ENCODE peak calls at places on chromosomes 5 and 9, in nine cellular contexts. U is left ventricle myocardium inferior; Q is MCF 10A; H is activated CD8-positive, alpha-beta memory T cell treated with anti-CD3 and anti-CD28 coated beads, Interleukin-2, amount 50 U/mL, for 48 hours; F is body of pancreas; G is GM23248; W is non-pigmented ciliary epithelial cell; M is amniotic epithelial cell; V is stimulated activated CD4-positive, alpha-beta T cell treated with anti-CD3 and anti-CD28 coated beads, Interleukin-12 subunit alpha, Interleukin-12 subunit beta, amount 100 ng/mL, for 24 hours. L is an unnamed sample.

GRCh38 chr9:21758540-21758939 is 43.9 kb upstream of the MTAP start:
- DNase-seq in H (no peak), W (no peak), F (no peak), U (no peak), M (peak), G (peak), V (no peak), Q (no peak), L (no peak)

GRCh38 chr5:91135475-91136248 is 247.5 kb downstream of the ARRDC3 start:
- DNase-seq in G (no peak), F (no peak), U (no peak), Q (no peak), V (no peak), M (no peak), H (no peak), W (no peak), L (no peak)

GRCh38 chr9:97768731-97769130 is 71.6 kb upstream of the XPA start:
- DNase-seq in U (no peak), G (peak), F (no peak), H (no peak), W (peak), V (no peak), M (no peak), Q (no peak), L (no peak)

GRCh38 chr9:504921-505821 is 290.5 kb downstream of the DOCK8 start:
- DNase-seq in F (peak), M (no peak), G (peak), Q (peak), U (peak), V (no peak), H (peak), W (no peak), L (no peak)

GRCh38 chr5:176416123-176416924 is at the start of gene CLTB:
- DNase-seq in U (peak), Q (peak), G (peak), W (no peak), V (peak), F (peak), M (peak), H (peak), L (peak)

GRCh38 chr5:100496296-100496695 is 38.9 kb upstream of the FAM174A start:
- DNase-seq in M (no peak), H (no peak), U (no peak), Q (no peak), G (peak), W (no peak), F (no peak), V (no peak), L (no peak)

GRCh38 chr9:5696884-5697283 is 68.0 kb downstream of the RIC1 start:
- DNase-seq in Q (no peak), F (no peak), G (no peak), U (no peak), M (no peak), V (no peak), W (no peak), H (no peak), L (no peak)

GRCh38 chr5:111953351-111954127 is 196.5 kb upstream of the NREP start:
- DNase-seq in W (peak), V (no peak), G (peak), Q (no peak), U (no peak), H (no peak), M (peak), F (no peak), L (no peak)

GRCh38 chr5:167217097-167217743 is 1074.2 kb upstream of the WWC1 start:
- DNase-seq in U (no peak), H (no peak), G (no peak), V (no peak), Q (peak), W (no peak), M (peak), F (peak), L (no peak)

GRCh38 chr5:120207139-120207538 is 257.0 kb upstream of the PRR16 start:
- DNase-seq in M (peak), Q (peak), F (no peak), V (no peak), H (no peak), G (peak), W (no peak), U (no peak), L (no peak)

GRCh38 chr5:20368581-20368980 is 380.6 kb upstream of the CDH18 start:
- DNase-seq in V (no peak), W (no peak), Q (no peak), H (no peak), U (no peak), G (no peak), M (no peak), F (no peak), L (no peak)

GRCh38 chr9:124079176-124079925 is 67.8 kb downstream of the LHX2 start:
- DNase-seq in Q (peak), W (peak), U (no peak), F (no peak), M (peak), H (no peak), G (peak), V (no peak), L (no peak)

GRCh38 chr9:132164604-132165362 is 2.9 kb downstream of the NTNG2 start:
- DNase-seq in V (no peak), H (no peak), Q (peak), M (peak), U (no peak), W (no peak), G (peak), F (peak), L (no peak)

GRCh38 chr5:178627259-178627598 is 379 bp upstream of the CLK4 start:
- DNase-seq in M (no peak), G (no peak), V (no peak), Q (no peak), U (no peak), F (no peak), H (no peak), W (no peak), L (no peak)

GRCh38 chr9:124348363-124348762 is 66.9 kb downstream of the PSMB7 start:
- DNase-seq in V (no peak), M (no peak), G (no peak), Q (no peak), F (no peak), H (no peak), W (no peak), U (no peak), L (no peak)

GRCh38 chr5:50889790-50890189 is 223.4 kb downstream of the PARP8 start:
- DNase-seq in G (peak), H (no peak), M (no peak), W (no peak), U (no peak), F (no peak), Q (peak), V (no peak), L (no peak)

GRCh38 chr9:70117835-70118319 is 74.2 kb downstream of the MAMDC2 start:
- DNase-seq in U (no peak), V (no peak), H (no peak), G (peak), F (no peak), M (peak), W (peak), Q (no peak), L (no peak)

GRCh38 chr9:18857334-18857733 is 175.7 kb downstream of the SAXO1 start:
- DNase-seq in Q (no peak), G (no peak), V (no peak), F (no peak), M (no peak), W (no peak), H (no peak), U (no peak), L (no peak)

GRCh38 chr5:62315376-62316049 is 9.5 kb downstream of the KIF2A start:
- DNase-seq in G (peak), W (no peak), H (no peak), V (no peak), U (no peak), F (no peak), M (no peak), Q (no peak), L (no peak)

GRCh38 chr5:169762338-169763095 is 125.4 kb downstream of the DOCK2 start:
- DNase-seq in V (no peak), M (peak), U (no peak), H (no peak), Q (no peak), G (peak), F (no peak), W (no peak), L (no peak)